ENCODE peak calls at places on chromosomes 16 and 17, in five cellular contexts. J is H9, Y is Peyer's patch, F is heart right ventricle, C is fibroblast of pulmonary artery. S is an unnamed sample.

GRCh38 chr17:29593546-29594440 is 861 bp downstream of the ANKRD13B start:
- DNase-seq in J (peak; percentile 88), Y (peak; percentile 42), F (peak; percentile 15), C (no peak), S (peak; percentile 39)

GRCh38 chr17:17719966-17720543 is 38.8 kb downstream of the RAI1 start:
- DNase-seq in J (no peak), Y (no peak), F (no peak), C (no peak), S (no peak)

GRCh38 chr17:35630530-35631148 is 43.5 kb downstream of the AP2B1 start:
- DNase-seq in J (no peak), Y (no peak), F (no peak), C (peak; percentile 60), S (no peak)

GRCh38 chr16:58847902-58848661 is 114.0 kb upstream of the GOT2 start:
- DNase-seq in J (no peak), Y (no peak), F (no peak), C (no peak), S (no peak)

GRCh38 chr16:83926726-83927397 is 26.2 kb upstream of the OSGIN1 start:
- DNase-seq in J (peak; percentile 94), Y (peak; percentile 87), F (peak; percentile 58), C (peak; percentile 70), S (peak; percentile 43)

GRCh38 chr16:73356401-73357079 is 308.6 kb upstream of the ZFHX3 start:
- DNase-seq in J (no peak), Y (no peak), F (no peak), C (no peak), S (no peak)

GRCh38 chr17:350706-351435 is 1.7 kb downstream of the RPH3AL start:
- DNase-seq in J (peak; percentile 27), Y (peak; percentile 94), F (peak; percentile 92), C (peak; percentile 56), S (no peak)

GRCh38 chr17:68248199-68248825 is 469 bp downstream of the AMZ2 start:
- DNase-seq in J (no peak), Y (no peak), F (no peak), C (peak; percentile 73), S (no peak)

GRCh38 chr17:59964455-59965328 is at the start of gene RNFT1:
- DNase-seq in J (peak; percentile 89), Y (peak; percentile 96), F (peak; percentile 92), C (peak; percentile 84), S (peak; percentile 90)

GRCh38 chr16:64250866-64251265 is 871.0 kb downstream of the CDH11 start:
- DNase-seq in J (no peak), Y (no peak), F (no peak), C (peak; percentile 21), S (no peak)

GRCh38 chr17:76491271-76492184 is 9.7 kb downstream of the RHBDF2 start:
- DNase-seq in J (no peak), Y (no peak), F (no peak), C (no peak), S (no peak)

GRCh38 chr17:5780476-5780875 is 196.2 kb upstream of the NLRP1 start:
- DNase-seq in J (no peak), Y (no peak), F (no peak), C (peak; percentile 48), S (no peak)

GRCh38 chr16:535446-536405 is 8.2 kb downstream of the CAPN15 start:
- DNase-seq in J (no peak), Y (peak; percentile 90), F (no peak), C (peak; percentile 24), S (no peak)

GRCh38 chr16:87363771-87364476 is 19.7 kb downstream of the FBXO31 start:
- DNase-seq in J (no peak), Y (no peak), F (peak; percentile 44), C (no peak), S (no peak)

GRCh38 chr17:50626037-50626574 is 8.6 kb upstream of the ABCC3 start:
- DNase-seq in J (peak; percentile 95), Y (peak; percentile 82), F (peak; percentile 76), C (peak; percentile 85), S (peak; percentile 50)

GRCh38 chr16:80931985-80932720 is 74.5 kb downstream of the CMC2 start:
- DNase-seq in J (peak; percentile 76), Y (peak; percentile 62), F (peak; percentile 62), C (peak; percentile 74), S (peak; percentile 6)

GRCh38 chr17:15157051-15157450 is 108.1 kb downstream of the PMP22 start:
- DNase-seq in J (no peak), Y (no peak), F (no peak), C (peak; percentile 10), S (no peak)

GRCh38 chr17:44438634-44439033 is 49.2 kb upstream of the ITGA2B start:
- DNase-seq in J (no peak), Y (peak; percentile 71), F (peak; percentile 5), C (no peak), S (no peak)

GRCh38 chr16:75099738-75100615 is 16.6 kb downstream of the LDHD start:
- DNase-seq in J (no peak), Y (peak; percentile 75), F (peak; percentile 62), C (no peak), S (peak; percentile 43)

GRCh38 chr17:37756060-37756459 is 11.2 kb upstream of the HNF1B start:
- DNase-seq in J (no peak), Y (no peak), F (no peak), C (no peak), S (no peak)
- TF ChIP-seq CTCF in J (no peak), Y (no peak), F (no peak), C (no peak), S (no peak)

GRCh38 chr17:18951941-18952842 is at the start of gene SLC5A10:
- DNase-seq in J (peak; percentile 70), Y (peak; percentile 24), F (no peak), C (no peak), S (no peak)
- TF ChIP-seq CTCF in J (peak; percentile 55), Y (no peak), F (no peak), C (peak; percentile 14), S (no peak)

DNA sequence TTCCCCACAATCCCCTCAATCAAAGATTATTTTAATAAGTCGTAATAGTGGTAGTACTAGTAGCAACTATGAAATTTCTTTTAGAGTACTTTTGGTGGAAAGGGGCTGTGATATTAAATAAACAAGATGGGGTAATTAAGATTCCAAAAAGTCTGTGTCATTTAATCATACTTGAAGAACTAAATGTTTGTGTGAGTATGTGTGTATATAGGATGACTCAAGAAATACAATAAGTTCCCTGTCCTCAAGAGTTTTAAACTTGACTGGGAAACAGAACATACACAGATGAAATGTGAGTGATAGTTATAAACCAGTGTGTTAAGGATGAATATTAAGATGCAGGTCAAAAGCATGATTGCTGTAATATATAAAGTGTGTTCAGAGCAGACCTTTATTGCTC is 2.3 kb downstream of the ALDH3A2 start:
- DNase-seq in J (no peak), Y (no peak), F (no peak), C (no peak), S (no peak)
- TF ChIP-seq CTCF in J (no peak), Y (no peak), F (no peak), C (no peak), S (no peak)

GRCh38 chr16:53465606-53466290 is 31.5 kb downstream of the RBL2 start:
- DNase-seq in J (no peak), Y (no peak), F (no peak), C (peak; percentile 83), S (no peak)
- TF ChIP-seq CTCF in J (no peak), Y (no peak), F (no peak), C (no peak), S (no peak)

S was measured in CD8-positive, alpha-beta T cell.